ENCODE peak calls at places on chromosome 3, in nine cellular contexts. C, Q, I, M, U, P, X, S and F are unnamed samples.

GRCh38 chr3:53146319-53146868 is 14.6 kb upstream of the PRKCD start:
- DNase-seq in Q (no peak), X (no peak), M (no peak), U (no peak), C (no peak), S (no peak), I (no peak), P (no peak), F (peak; percentile 42)

GRCh38 chr3:49671291-49672288 is 2.6 kb upstream of the APEH start:
- DNase-seq in X (peak; percentile 61), S (peak; percentile 90), U (peak; percentile 79), M (peak; percentile 53), I (peak; percentile 69), C (no peak), P (peak; percentile 72), Q (peak; percentile 64), F (peak; percentile 76)

GRCh38 chr3:27545061-27545460 is 60.9 kb upstream of the SLC4A7 start:
- DNase-seq in C (peak; percentile 63), U (peak; percentile 57), I (no peak), M (no peak), S (no peak), X (peak; percentile 40), P (no peak), Q (no peak), F (no peak)

GRCh38 chr3:149343951-149344350 is 10.5 kb upstream of the TM4SF18 start:
- DNase-seq in S (no peak), P (no peak), I (peak; percentile 13), Q (no peak), X (no peak), C (no peak), M (no peak), U (no peak), F (no peak)

GRCh38 chr3:11288786-11289637 is 16.8 kb downstream of the ATG7 start:
- DNase-seq in X (peak; percentile 93), Q (no peak), U (peak; percentile 92), M (peak; percentile 96), S (no peak), C (peak; percentile 93), P (no peak), I (peak; percentile 43), F (no peak)

GRCh38 chr3:183253961-183254815 is 1.1 kb downstream of the B3GNT5 start:
- DNase-seq in X (no peak), S (no peak), U (peak; percentile 63), C (peak; percentile 19), P (peak; percentile 40), M (peak; percentile 12), I (peak; percentile 73), Q (no peak), F (peak; percentile 84)

GRCh38 chr3:38998086-38998485 is 53.7 kb downstream of the SCN11A start:
- DNase-seq in X (no peak), C (no peak), M (peak; percentile 82), S (no peak), Q (no peak), P (no peak), I (no peak), U (no peak), F (no peak)

GRCh38 chr3:134249935-134250716 is 533 bp downstream of the RYK start:
- DNase-seq in U (peak; percentile 78), Q (peak; percentile 39), X (peak; percentile 61), M (peak; percentile 28), S (peak; percentile 58), I (peak; percentile 49), P (peak; percentile 76), C (peak; percentile 22), F (peak; percentile 88)

GRCh38 chr3:40623567-40623966 is 98.8 kb downstream of the ZNF621 start:
- DNase-seq in Q (no peak), P (peak; percentile 22), C (peak; percentile 29), U (peak; percentile 13), X (peak; percentile 97), M (no peak), S (no peak), I (peak; percentile 28), F (no peak)

GRCh38 chr3:107220538-107220937 is 156.7 kb upstream of the CCDC54 start:
- DNase-seq in S (no peak), P (no peak), C (no peak), U (no peak), I (no peak), Q (no peak), M (no peak), X (no peak), F (no peak)

GRCh38 chr3:107633327-107634141 is 110.8 kb downstream of the BBX start:
- DNase-seq in U (no peak), S (no peak), M (no peak), P (no peak), I (no peak), Q (no peak), C (no peak), X (no peak), F (no peak)

GRCh38 chr3:15294914-15295313 is 37.5 kb downstream of the SH3BP5 start:
- DNase-seq in S (no peak), C (peak; percentile 51), P (no peak), X (no peak), U (peak; percentile 55), Q (no peak), M (no peak), I (no peak), F (no peak)

DNA sequence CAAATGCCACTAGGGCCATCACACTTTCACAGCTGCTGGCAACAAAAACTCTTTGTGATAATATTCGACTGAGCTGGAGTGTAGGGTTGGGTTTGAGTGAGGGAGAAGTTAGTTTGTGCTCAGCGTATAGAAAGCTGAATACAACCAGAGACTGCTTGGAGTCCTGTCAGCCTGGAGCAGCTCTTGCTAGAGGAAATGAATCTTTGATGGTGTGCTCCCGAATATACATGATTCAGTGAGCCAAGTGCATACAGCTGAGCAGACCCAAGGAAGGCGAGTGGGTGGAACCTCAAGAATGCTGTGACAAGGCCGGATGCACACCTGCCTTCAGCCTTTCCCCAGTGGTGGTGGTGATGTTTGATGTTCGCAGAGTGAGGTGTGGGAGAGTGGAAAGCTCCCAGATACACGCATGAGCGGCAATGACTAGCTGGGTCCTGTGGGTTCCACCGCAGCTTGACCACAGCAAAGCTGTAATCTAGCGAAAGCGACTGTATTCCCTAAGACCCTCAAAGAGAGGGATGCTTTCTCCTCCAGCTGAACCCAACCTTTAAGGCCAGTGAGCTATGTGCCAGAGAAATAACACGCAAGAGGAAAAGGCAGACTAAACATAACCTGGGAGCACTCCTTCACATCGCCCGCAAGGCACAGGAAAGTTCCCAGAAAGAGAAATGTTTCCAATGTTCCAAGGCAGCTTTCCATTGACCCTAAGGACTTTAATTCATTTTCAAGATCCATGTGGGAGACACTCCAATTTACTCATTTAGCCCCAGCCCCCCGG is 1.2 kb downstream of the ARHGEF3 start:
- DNase-seq in U (no peak), C (peak; percentile 38), S (no peak), I (no peak), X (peak; percentile 80), M (no peak), P (peak; percentile 40), Q (no peak), F (peak; percentile 72)
- H3K9ac ChIP-seq in U (no peak overlapping the region), C (peak overlapping the region; percentile 77), S (no peak overlapping the region), I (peak overlapping the region; percentile 90), X (peak overlapping the region; percentile 72), M (no peak overlapping the region), P (peak overlapping the region; percentile 68), Q (no peak overlapping the region), F (peak overlapping the region; percentile 79)

GRCh38 chr3:98761656-98762229 is 1.4 kb upstream of the ST3GAL6 start:
- DNase-seq in M (no peak), C (no peak), Q (no peak), I (no peak), U (no peak), P (no peak), X (no peak), S (no peak), F (no peak)
- H3K9ac ChIP-seq in M (no peak overlapping the region), C (no peak overlapping the region), Q (no peak overlapping the region), I (no peak overlapping the region), U (no peak overlapping the region), P (no peak overlapping the region), X (no peak overlapping the region), S (no peak overlapping the region), F (no peak overlapping the region)

GRCh38 chr3:60030982-60031381 is 981.2 kb upstream of the CFAP20DC start:
- DNase-seq in M (no peak), P (no peak), S (no peak), I (no peak), C (no peak), Q (no peak), U (no peak), X (no peak), F (no peak)

GRCh38 chr3:60028243-60028642 is 978.4 kb upstream of the CFAP20DC start:
- DNase-seq in U (no peak), X (no peak), Q (no peak), M (no peak), S (no peak), C (no peak), P (no peak), I (no peak), F (no peak)

GRCh38 chr3:60024400-60024799 is 974.6 kb upstream of the CFAP20DC start:
- DNase-seq in U (no peak), I (no peak), S (no peak), M (no peak), C (no peak), Q (no peak), X (no peak), P (no peak), F (no peak)

GRCh38 chr3:60027335-60027734 is 977.5 kb upstream of the CFAP20DC start:
- DNase-seq in S (no peak), Q (no peak), U (no peak), I (no peak), M (no peak), P (no peak), C (no peak), X (no peak), F (no peak)

DNA sequence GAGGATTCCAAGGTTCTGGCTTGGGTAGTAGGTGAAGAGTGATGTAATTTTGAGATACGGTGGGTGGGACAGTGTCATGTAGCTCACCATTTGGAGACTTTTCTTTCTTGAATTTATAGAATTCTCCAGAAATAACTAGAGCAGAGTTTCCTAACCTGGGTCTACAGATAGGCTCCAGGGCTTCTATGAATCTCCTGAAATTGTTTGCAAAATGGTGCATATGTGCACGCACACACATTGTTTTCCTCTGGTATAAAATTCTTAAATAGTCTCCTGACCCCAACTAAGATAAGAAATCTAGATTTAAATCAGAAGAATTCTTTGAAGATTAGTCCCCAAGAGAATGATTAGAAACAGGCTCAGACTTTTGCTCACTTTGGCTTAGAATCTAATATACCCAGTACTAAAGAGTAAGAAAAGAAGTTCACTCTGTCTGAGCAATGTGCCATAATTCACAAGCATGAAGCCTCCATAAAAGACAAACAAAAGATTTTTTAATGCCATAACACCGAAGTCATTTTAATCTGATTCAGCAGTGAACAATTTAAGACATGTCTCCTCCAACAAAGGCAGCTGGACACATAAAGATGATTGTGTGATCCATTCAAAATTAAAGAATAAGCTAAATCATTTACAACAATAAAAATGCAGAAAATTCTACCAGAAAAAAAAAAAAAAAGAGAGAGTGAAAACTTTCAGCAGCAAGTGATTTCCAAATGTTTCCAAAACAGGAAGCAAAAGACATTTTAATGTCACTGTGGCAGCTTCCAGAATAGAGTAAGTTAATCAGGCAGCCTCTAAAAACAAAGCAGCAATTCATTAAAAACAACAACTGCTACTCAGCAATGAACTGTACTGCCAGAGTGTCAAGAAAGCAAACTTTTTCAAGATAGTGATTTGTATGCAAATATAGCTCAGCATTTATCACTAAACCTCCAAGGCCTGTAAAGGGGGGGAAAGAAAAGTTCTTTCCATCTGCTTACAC is 975.5 kb upstream of the CFAP20DC start:
- DNase-seq in M (no peak), U (peak; percentile 44), S (no peak), X (no peak), I (no peak), P (no peak), Q (no peak), C (peak; percentile 65), F (no peak)
- H3K9ac ChIP-seq in M (no peak overlapping the region), U (no peak overlapping the region), S (no peak overlapping the region), X (no peak overlapping the region), I (no peak overlapping the region), P (no peak overlapping the region), Q (no peak overlapping the region), C (no peak overlapping the region), F (no peak overlapping the region)

GRCh38 chr3:154122912-154123559 is 1.8 kb downstream of the ARHGEF26 start:
- DNase-seq in P (no peak), S (no peak), M (peak; percentile 15), U (peak; percentile 23), C (peak; percentile 23), X (no peak), I (no peak), Q (no peak), F (no peak)
- H3K9ac ChIP-seq in P (peak overlapping the region; percentile 50), S (no peak overlapping the region), M (no peak overlapping the region), U (no peak overlapping the region), C (peak overlapping the region; percentile 76), X (peak overlapping the region; percentile 65), I (no peak overlapping the region), Q (no peak overlapping the region), F (peak overlapping the region; percentile 4)